ENCODE peak calls at places on chromosome 10, in four cellular contexts. One of them, this sample, is unnamed.

GRCh38 chr10:83045731-83046130 is 1093.6 kb upstream of the GHITM start:
- DNase-seq in HL-60: no peak
- DNase-seq in GM12878: no peak
- DNase-seq in GM12891: no peak
- DNase-seq in this sample: no peak

GRCh38 chr10:1591742-1592141 is 145.6 kb downstream of the ADARB2 start:
- DNase-seq in HL-60: no peak
- DNase-seq in GM12878: no peak
- DNase-seq in GM12891: no peak
- DNase-seq in this sample: no peak

GRCh38 chr10:86439544-86439943 is 72.9 kb upstream of the GRID1 start:
- DNase-seq in HL-60: peak
- DNase-seq in GM12878: no peak
- DNase-seq in GM12891: no peak
- DNase-seq in this sample: peak

GRCh38 chr10:91681361-91682276 is 48.7 kb upstream of the PPP1R3C start:
- DNase-seq in HL-60: no peak
- DNase-seq in GM12878: no peak
- DNase-seq in GM12891: no peak
- DNase-seq in this sample: peak

GRCh38 chr10:23095966-23096813 is 811 bp downstream of the MSRB2 start:
- DNase-seq in HL-60: no peak
- DNase-seq in GM12878: no peak
- DNase-seq in GM12891: peak
- DNase-seq in this sample: no peak

GRCh38 chr10:103765981-103766380 is 89.4 kb downstream of the SH3PXD2A start:
- DNase-seq in HL-60: peak
- DNase-seq in GM12878: no peak
- DNase-seq in GM12891: no peak
- DNase-seq in this sample: no peak

GRCh38 chr10:98131615-98132014 is 2.8 kb upstream of the R3HCC1L start:
- DNase-seq in HL-60: no peak
- DNase-seq in GM12878: no peak
- DNase-seq in GM12891: no peak
- DNase-seq in this sample: no peak

GRCh38 chr10:100510533-100511308 is 8.9 kb downstream of the SEC31B start:
- DNase-seq in HL-60: peak
- DNase-seq in GM12878: no peak
- DNase-seq in GM12891: no peak
- DNase-seq in this sample: no peak

GRCh38 chr10:16352146-16352545 is 84.7 kb upstream of the PTER start:
- DNase-seq in HL-60: no peak
- DNase-seq in GM12878: no peak
- DNase-seq in GM12891: no peak
- DNase-seq in this sample: no peak

GRCh38 chr10:45464958-45465567 is 91.0 kb downstream of the ALOX5 start:
- DNase-seq in HL-60: no peak
- DNase-seq in GM12878: peak
- DNase-seq in GM12891: no peak
- DNase-seq in this sample: peak

GRCh38 chr10:131845505-131846223 is 55.1 kb upstream of the PPP2R2D start:
- DNase-seq in HL-60: no peak
- DNase-seq in GM12878: no peak
- DNase-seq in GM12891: no peak
- DNase-seq in this sample: no peak

GRCh38 chr10:95560288-95561199 is 627 bp downstream of the SORBS1 start:
- DNase-seq in HL-60: no peak
- DNase-seq in GM12878: no peak
- DNase-seq in GM12891: peak
- DNase-seq in this sample: peak

GRCh38 chr10:565676-566075 is 123.8 kb downstream of the DIP2C start:
- DNase-seq in HL-60: no peak
- DNase-seq in GM12878: no peak
- DNase-seq in GM12891: no peak
- DNase-seq in this sample: no peak

GRCh38 chr10:59006511-59007306 is 169.7 kb upstream of the PHYHIPL start:
- DNase-seq in HL-60: no peak
- DNase-seq in GM12878: no peak
- DNase-seq in GM12891: no peak
- DNase-seq in this sample: no peak

GRCh38 chr10:113770346-113770745 is 18.9 kb downstream of the PLEKHS1 start:
- DNase-seq in HL-60: no peak
- DNase-seq in GM12878: no peak
- DNase-seq in GM12891: no peak
- DNase-seq in this sample: no peak

GRCh38 chr10:78474743-78475142 is 441.1 kb downstream of the RPS24 start:
- DNase-seq in HL-60: no peak
- DNase-seq in GM12878: no peak
- DNase-seq in GM12891: no peak
- DNase-seq in this sample: no peak

GRCh38 chr10:5783300-5783699 is 29.9 kb downstream of the GDI2 start:
- DNase-seq in HL-60: no peak
- DNase-seq in GM12878: no peak
- DNase-seq in GM12891: no peak
- DNase-seq in this sample: no peak

GRCh38 chr10:5789626-5790025 is 23.6 kb downstream of the GDI2 start:
- DNase-seq in HL-60: no peak
- DNase-seq in GM12878: no peak
- DNase-seq in GM12891: no peak
- DNase-seq in this sample: no peak

GRCh38 chr10:5788969-5789368 is 24.3 kb downstream of the GDI2 start:
- DNase-seq in HL-60: no peak
- DNase-seq in GM12878: no peak
- DNase-seq in GM12891: no peak
- DNase-seq in this sample: no peak
- TF ChIP-seq SPI1 in HL-60: no peak
- TF ChIP-seq SPI1 in GM12878: no peak
- TF ChIP-seq SPI1 in GM12891: no peak
- TF ChIP-seq SPI1 in this sample: no peak

GRCh38 chr10:71725249-71725648 is 5.7 kb upstream of the C10orf105 start:
- DNase-seq in HL-60: no peak
- DNase-seq in GM12878: no peak
- DNase-seq in GM12891: no peak
- DNase-seq in this sample: no peak
- TF ChIP-seq SPI1 in HL-60: no peak
- TF ChIP-seq SPI1 in GM12878: no peak
- TF ChIP-seq SPI1 in GM12891: no peak
- TF ChIP-seq SPI1 in this sample: no peak

GRCh38 chr10:14658331-14659122 is 116.2 kb downstream of the FAM107B start:
- DNase-seq in HL-60: no peak
- DNase-seq in GM12878: peak
- DNase-seq in GM12891: no peak
- DNase-seq in this sample: no peak
- TF ChIP-seq SPI1 in HL-60: no peak
- TF ChIP-seq SPI1 in GM12878: peak
- TF ChIP-seq SPI1 in GM12891: peak
- TF ChIP-seq SPI1 in this sample: no peak

DNA sequence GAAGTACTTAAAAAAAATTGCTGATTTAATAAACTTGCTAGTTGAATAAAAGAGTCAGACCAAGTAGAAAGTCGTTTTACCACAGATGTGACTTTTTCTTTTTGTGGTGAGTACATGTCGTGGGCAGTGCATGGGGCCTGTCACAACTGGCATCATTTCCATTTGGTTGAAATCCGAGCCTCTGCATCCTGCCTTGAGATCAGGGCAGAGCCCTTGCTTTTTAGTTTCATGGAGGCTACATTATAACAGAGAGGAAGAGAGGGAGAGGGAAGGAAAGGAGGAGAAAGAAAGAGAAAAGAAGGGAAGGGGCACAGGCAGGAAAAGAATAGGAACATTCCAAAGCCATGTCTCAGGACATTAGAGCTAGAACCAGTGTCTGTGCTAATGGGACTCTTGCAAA is 20.4 kb upstream of the INSYN2A start:
- DNase-seq in HL-60: no peak
- DNase-seq in GM12878: no peak
- DNase-seq in GM12891: no peak
- DNase-seq in this sample: no peak
- TF ChIP-seq SPI1 in HL-60: no peak
- TF ChIP-seq SPI1 in GM12878: no peak
- TF ChIP-seq SPI1 in GM12891: no peak
- TF ChIP-seq SPI1 in this sample: no peak

GRCh38 chr10:52226448-52226847 is 87.6 kb upstream of the DKK1 start:
- DNase-seq in HL-60: no peak
- DNase-seq in GM12878: no peak
- DNase-seq in GM12891: no peak
- DNase-seq in this sample: no peak

GRCh38 chr10:52228556-52228955 is 85.5 kb upstream of the DKK1 start:
- DNase-seq in HL-60: no peak
- DNase-seq in GM12878: no peak
- DNase-seq in GM12891: no peak
- DNase-seq in this sample: no peak

GRCh38 chr10:52232561-52233350 is 81.3 kb upstream of the DKK1 start:
- DNase-seq in HL-60: no peak
- DNase-seq in GM12878: no peak
- DNase-seq in GM12891: no peak
- DNase-seq in this sample: no peak

GRCh38 chr10:52229271-52229931 is 84.7 kb upstream of the DKK1 start:
- DNase-seq in HL-60: no peak
- DNase-seq in GM12878: no peak
- DNase-seq in GM12891: no peak
- DNase-seq in this sample: no peak
- TF ChIP-seq SPI1 in HL-60: no peak
- TF ChIP-seq SPI1 in GM12878: no peak
- TF ChIP-seq SPI1 in GM12891: no peak
- TF ChIP-seq SPI1 in this sample: no peak

GRCh38 chr10:31263903-31264302 is 55.1 kb upstream of the ZEB1 start:
- DNase-seq in HL-60: no peak
- DNase-seq in GM12878: no peak
- DNase-seq in GM12891: no peak
- DNase-seq in this sample: no peak
- TF ChIP-seq SPI1 in HL-60: no peak
- TF ChIP-seq SPI1 in GM12878: no peak
- TF ChIP-seq SPI1 in GM12891: no peak
- TF ChIP-seq SPI1 in this sample: no peak

GRCh38 chr10:110357871-110358270 is 53.2 kb upstream of the SMNDC1 start:
- DNase-seq in HL-60: no peak
- DNase-seq in GM12878: no peak
- DNase-seq in GM12891: no peak
- DNase-seq in this sample: no peak

GRCh38 chr10:110356628-110357245 is 52.0 kb upstream of the SMNDC1 start:
- DNase-seq in HL-60: no peak
- DNase-seq in GM12878: peak
- DNase-seq in GM12891: peak
- DNase-seq in this sample: peak

GRCh38 chr10:110355922-110356627 is 51.4 kb upstream of the SMNDC1 start:
- DNase-seq in HL-60: no peak
- DNase-seq in GM12878: no peak
- DNase-seq in GM12891: no peak
- DNase-seq in this sample: no peak

GRCh38 chr10:110358278-110358677 is 53.6 kb upstream of the SMNDC1 start:
- DNase-seq in HL-60: no peak
- DNase-seq in GM12878: no peak
- DNase-seq in GM12891: no peak
- DNase-seq in this sample: no peak

GRCh38 chr10:110357252-110357780 is 52.6 kb upstream of the SMNDC1 start:
- DNase-seq in HL-60: no peak
- DNase-seq in GM12878: peak
- DNase-seq in GM12891: no peak
- DNase-seq in this sample: no peak
- TF ChIP-seq SPI1 in HL-60: no peak
- TF ChIP-seq SPI1 in GM12878: no peak
- TF ChIP-seq SPI1 in GM12891: no peak
- TF ChIP-seq SPI1 in this sample: no peak

DNA sequence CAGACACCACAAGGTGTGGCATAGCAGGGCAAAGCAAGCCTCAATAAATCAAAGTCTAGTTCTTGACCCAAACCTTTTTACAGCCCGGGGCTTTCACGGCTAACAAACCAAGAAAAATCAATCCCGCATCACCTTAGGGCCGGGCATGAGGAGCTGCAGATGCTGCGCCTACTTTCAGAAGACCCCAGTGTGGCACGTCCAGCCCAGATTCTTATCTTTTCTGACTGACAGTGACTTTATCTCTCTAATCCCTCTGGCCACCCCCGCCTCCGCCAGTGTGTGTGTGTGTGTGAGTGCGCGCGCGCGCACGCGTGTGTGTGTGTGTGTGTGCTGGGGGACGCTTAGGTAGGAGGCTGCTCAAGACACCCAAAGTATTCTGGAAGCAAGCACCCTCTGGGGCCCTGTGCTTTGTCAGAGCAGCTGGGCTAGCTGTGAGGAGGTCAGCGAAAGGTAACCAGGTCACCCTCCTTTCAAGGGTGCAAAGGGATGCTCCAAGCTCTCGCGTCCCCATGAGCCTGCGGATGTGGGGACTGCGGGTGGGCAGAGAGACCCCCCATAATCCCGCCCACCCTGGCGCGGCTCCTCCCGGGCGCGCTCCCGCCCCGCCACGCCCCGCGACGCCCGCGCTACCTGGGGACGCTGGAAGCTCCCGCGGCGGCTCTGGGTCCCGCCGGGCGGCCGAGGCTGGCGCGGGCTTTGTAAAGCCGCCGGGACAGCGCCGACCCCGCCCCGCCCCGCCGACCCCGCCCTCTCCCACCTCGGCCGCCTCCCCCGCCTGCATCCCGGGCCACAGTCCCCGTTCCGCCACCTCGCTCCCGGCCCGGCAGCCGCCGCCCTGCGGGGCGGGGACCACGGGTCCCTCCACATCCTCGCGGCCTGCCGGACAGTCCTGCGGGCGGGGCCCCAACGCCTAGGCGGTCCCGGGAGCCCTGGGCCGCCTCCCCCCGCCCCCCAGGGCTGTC is 57.1 kb upstream of the RHOBTB1 start:
- DNase-seq in HL-60: no peak
- DNase-seq in GM12878: no peak
- DNase-seq in GM12891: peak
- DNase-seq in this sample: peak
- TF ChIP-seq SPI1 in HL-60: no peak
- TF ChIP-seq SPI1 in GM12878: no peak
- TF ChIP-seq SPI1 in GM12891: no peak
- TF ChIP-seq SPI1 in this sample: no peak

GRCh38 chr10:28054211-28054888 is 55.5 kb upstream of the ODAD2 start:
- DNase-seq in HL-60: no peak
- DNase-seq in GM12878: no peak
- DNase-seq in GM12891: no peak
- DNase-seq in this sample: no peak
- TF ChIP-seq SPI1 in HL-60: no peak
- TF ChIP-seq SPI1 in GM12878: no peak
- TF ChIP-seq SPI1 in GM12891: no peak
- TF ChIP-seq SPI1 in this sample: no peak

This sample was measured in K562.